ENCODE peak calls at places on chromosome X, in six cellular contexts. W is cardiac muscle cell, Z is pancreas, D is stomach, B is lower lobe of right lung, G is upper lobe of right lung. T is an unnamed sample. For H3K4me1, the result is how much of the 10 kb centered on the place peaks cover.

GRCh38 chrX:21700967-21701366 is 42.8 kb upstream of the KLHL34 start:
- DNase-seq in W (no peak), Z (no peak), D (no peak), B (no peak), G (no peak), T (no peak)

GRCh38 chrX:15911729-15912550 is 57.3 kb upstream of the AP1S2 start:
- DNase-seq in W (peak), Z (no peak), D (no peak), B (no peak), G (no peak), T (no peak)

GRCh38 chrX:2401590-2402360 is 99.0 kb downstream of the DHRSX start:
- DNase-seq in W (no peak), Z (no peak), D (peak), B (no peak), G (no peak), T (no peak)

GRCh38 chrX:68848189-68848940 is 19.5 kb downstream of the EFNB1 start:
- DNase-seq in W (no peak), Z (no peak), D (no peak), B (no peak), G (no peak), T (no peak)

GRCh38 chrX:63475200-63475599 is 124.1 kb upstream of the SPIN4 start:
- DNase-seq in W (no peak), Z (no peak), D (no peak), B (no peak), G (no peak), T (no peak)

GRCh38 chrX:119757979-119758681 is at the start of gene SOWAHD:
- DNase-seq in W (no peak), Z (peak), D (peak), B (peak), G (peak), T (peak)

GRCh38 chrX:12896935-12897334 is 9.5 kb upstream of the TLR8 start:
- DNase-seq in W (no peak), Z (no peak), D (no peak), B (no peak), G (no peak), T (no peak)

GRCh38 chrX:109856974-109857373 is 123.9 kb upstream of the ACSL4 start:
- DNase-seq in W (peak), Z (no peak), D (no peak), B (no peak), G (no peak), T (peak)

GRCh38 chrX:65127804-65128203 is 151.6 kb upstream of the ZC4H2 start:
- DNase-seq in W (no peak), Z (no peak), D (no peak), B (no peak), G (no peak), T (peak)

GRCh38 chrX:78066110-78066509 is 37.9 kb upstream of the PGK1 start:
- DNase-seq in W (peak), Z (no peak), D (no peak), B (no peak), G (no peak), T (no peak)

GRCh38 chrX:111170017-111170416 is 74.0 kb downstream of the PAK3 start:
- DNase-seq in W (no peak), Z (no peak), D (no peak), B (no peak), G (no peak), T (no peak)

GRCh38 chrX:130009658-130010223 is 27.3 kb downstream of the BCORL1 start:
- DNase-seq in W (no peak), Z (no peak), D (no peak), B (no peak), G (no peak), T (no peak)

GRCh38 chrX:23223169-23223568 is 111.5 kb upstream of the PTCHD1 start:
- DNase-seq in W (no peak), Z (no peak), D (no peak), B (no peak), G (no peak), T (no peak)

GRCh38 chrX:143298663-143299241 is 218.5 kb downstream of the SPANXN3 start:
- DNase-seq in W (peak), Z (no peak), D (no peak), B (no peak), G (no peak), T (no peak)

GRCh38 chrX:106933538-106933961 is 13.3 kb downstream of the CLDN2 start:
- DNase-seq in W (peak), Z (peak), D (peak), B (no peak), G (peak), T (no peak)

GRCh38 chrX:2484232-2484631 is 16.5 kb downstream of the DHRSX start:
- DNase-seq in W (peak), Z (no peak), D (no peak), B (no peak), G (no peak), T (no peak)

GRCh38 chrX:29992083-29992482 is 223.3 kb upstream of the MAGEB2 start:
- DNase-seq in W (no peak), Z (no peak), D (no peak), B (no peak), G (no peak), T (no peak)

GRCh38 chrX:97622111-97622510 is 738.4 kb downstream of the RPA4 start:
- DNase-seq in W (no peak), Z (no peak), D (no peak), B (no peak), G (no peak), T (no peak)

GRCh38 chrX:78571849-78572248 is 87.3 kb downstream of the RTL3 start:
- DNase-seq in W (no peak), Z (no peak), D (no peak), B (no peak), G (no peak), T (no peak)

GRCh38 chrX:12988797-12989196 is 13.9 kb downstream of the TMSB4X start:
- DNase-seq in W (peak), Z (no peak), D (peak), B (no peak), G (no peak), T (no peak)

GRCh38 chrX:349702-350101 is 31.1 kb upstream of the GTPBP6 start:
- DNase-seq in W (no peak), Z (no peak), D (no peak), B (no peak), G (peak), T (no peak)

GRCh38 chrX:38183577-38183976 is 37.1 kb downstream of the SRPX start:
- DNase-seq in W (no peak), Z (no peak), D (no peak), B (no peak), G (no peak), T (no peak)

GRCh38 chrX:34365482-34365881 is 233.4 kb upstream of the FAM47A start:
- DNase-seq in W (peak), Z (no peak), D (no peak), B (no peak), G (no peak), T (no peak)

GRCh38 chrX:5681159-5681558 is 547.5 kb downstream of the NLGN4X start:
- DNase-seq in W (no peak), Z (no peak), D (no peak), B (no peak), G (no peak), T (no peak)

GRCh38 chrX:19863237-19864223 is 23.9 kb downstream of the SH3KBP1 start:
- DNase-seq in W (no peak), Z (no peak), D (no peak), B (no peak), G (no peak), T (no peak)

GRCh38 chrX:50691820-50692219 is 122.2 kb downstream of the SHROOM4 start:
- DNase-seq in W (peak), Z (no peak), D (no peak), B (no peak), G (no peak), T (peak)

GRCh38 chrX:128021566-128021965 is 30.6 kb downstream of the ACTRT1 start:
- DNase-seq in W (no peak), Z (no peak), D (no peak), B (no peak), G (no peak), T (no peak)

GRCh38 chrX:107076158-107076557 is 42.5 kb downstream of the RBM41 start:
- DNase-seq in W (no peak), Z (no peak), D (no peak), B (no peak), G (no peak), T (no peak)

GRCh38 chrX:109847257-109848187 is 114.5 kb upstream of the ACSL4 start:
- DNase-seq in W (peak), Z (no peak), D (no peak), B (no peak), G (no peak), T (no peak)

GRCh38 chrX:101415180-101416130 is 7.4 kb downstream of the HNRNPH2 start:
- DNase-seq in W (peak), Z (no peak), D (no peak), B (no peak), G (no peak), T (peak)

GRCh38 chrX:108117988-108118387 is 26.4 kb downstream of the ATG4A start:
- DNase-seq in W (no peak), Z (no peak), D (no peak), B (no peak), G (no peak), T (no peak)

GRCh38 chrX:152917969-152918579 is 20.2 kb downstream of the ZNF185 start:
- DNase-seq in W (no peak), Z (no peak), D (no peak), B (no peak), G (no peak), T (no peak)

GRCh38 chrX:53483838-53484420 is 49.8 kb upstream of the HSD17B10 start:
- DNase-seq in W (peak), Z (no peak), D (no peak), B (no peak), G (no peak), T (no peak)

GRCh38 chrX:138345801-138346200 is 365.7 kb downstream of the FGF13 start:
- DNase-seq in W (no peak), Z (no peak), D (no peak), B (no peak), G (no peak), T (no peak)

GRCh38 chrX:138349351-138349750 is 362.2 kb downstream of the FGF13 start:
- DNase-seq in W (no peak), Z (no peak), D (no peak), B (no peak), G (no peak), T (no peak)
- H3K4me1 ChIP-seq in W (under half), Z (under half), D (under half), B (under half), G (under half), T (under half)

GRCh38 chrX:123184199-123184857 is at the start of gene GRIA3:
- DNase-seq in W (no peak), Z (no peak), D (no peak), B (no peak), G (no peak), T (no peak)
- H3K4me3 ChIP-seq in W (peak), Z (no peak), D (peak), B (peak), G (peak), T (no peak)

DNA sequence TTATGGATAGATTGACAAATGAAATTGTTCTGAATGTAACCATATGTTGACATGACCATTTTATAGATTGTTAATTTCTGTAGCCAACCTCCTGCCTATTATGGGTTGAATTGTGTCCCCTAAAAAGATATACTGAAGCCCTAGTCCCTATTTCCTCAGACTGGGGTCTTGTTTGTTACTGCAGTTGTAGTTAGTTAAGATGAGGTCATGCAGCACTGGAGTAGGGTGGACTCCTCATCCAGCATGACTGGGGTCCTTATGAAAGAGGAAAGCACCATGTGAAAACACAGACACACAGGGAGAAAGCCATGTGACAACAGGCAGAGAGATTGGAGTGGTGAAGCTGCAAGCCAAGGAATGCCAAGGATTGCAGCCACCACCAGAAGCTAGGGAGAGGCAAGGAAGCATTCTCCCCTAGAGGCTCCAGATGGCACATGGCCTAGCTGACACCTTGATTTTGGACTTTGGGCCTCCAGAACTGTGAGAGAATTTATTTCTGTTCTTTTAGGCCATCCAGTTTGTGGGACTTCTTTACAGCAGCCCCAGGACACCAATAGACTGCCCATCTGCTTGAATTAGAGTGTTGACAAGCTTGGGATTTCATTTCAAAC is 14.0 kb downstream of the MTM1 start:
- DNase-seq in W (peak), Z (no peak), D (no peak), B (no peak), G (no peak), T (no peak)
- H3K4me1 ChIP-seq in W (under half), Z (under half), D (under half), B (under half), G (under half), T (under half)

DNA sequence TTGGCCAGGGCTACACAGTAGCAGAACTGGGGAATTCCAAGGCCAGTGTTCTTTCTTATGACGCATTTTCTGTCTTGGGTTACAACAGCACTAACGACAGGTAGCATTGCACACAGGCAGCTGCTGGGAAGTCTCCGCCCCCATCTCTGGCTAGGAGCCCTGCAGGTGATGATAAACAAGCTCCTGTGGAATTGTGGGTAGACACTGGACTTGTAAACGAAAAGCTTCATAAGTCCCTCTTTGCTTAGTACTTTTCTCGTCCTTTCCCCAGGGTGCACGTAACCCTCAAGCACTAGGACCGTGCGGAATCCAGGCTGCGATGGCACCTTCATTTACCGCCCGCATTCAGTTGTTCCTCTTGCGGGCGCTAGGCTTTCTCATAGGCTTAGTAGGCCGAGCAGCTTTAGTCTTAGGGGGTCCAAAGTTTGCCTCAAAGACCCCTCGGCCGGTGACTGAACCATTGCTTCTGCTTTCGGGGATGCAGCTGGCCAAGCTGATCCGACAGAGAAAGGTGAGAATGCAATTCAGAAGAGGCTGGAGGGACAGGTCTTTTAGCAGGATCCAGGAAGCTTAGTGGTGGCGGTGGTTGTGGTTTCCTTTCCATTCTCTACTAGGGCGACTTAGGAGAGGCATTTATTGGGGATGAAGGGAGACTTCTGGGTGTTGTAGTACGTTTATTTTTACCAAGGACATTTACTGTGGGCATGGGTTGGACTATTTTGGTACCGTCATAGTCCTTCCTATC is at the start of gene FAAH2:
- DNase-seq in W (no peak), Z (peak), D (peak), B (peak), G (peak), T (peak)
- H3K4me3 ChIP-seq in W (peak), Z (peak), D (peak), B (peak), G (peak), T (peak)

GRCh38 chrX:154376768-154377167 is 2.3 kb upstream of the EMD start:
- DNase-seq in W (peak), Z (no peak), D (no peak), B (no peak), G (peak), T (no peak)
- H3K4me1 ChIP-seq in W (under half), Z (under half), D (under half), B (under half), G (under half), T (under half)

GRCh38 chrX:11334165-11334564 is 41.0 kb downstream of the AMELX start:
- DNase-seq in W (no peak), Z (no peak), D (no peak), B (no peak), G (no peak), T (no peak)

GRCh38 chrX:11341274-11342256 is 48.4 kb downstream of the AMELX start:
- DNase-seq in W (peak), Z (peak), D (peak), B (peak), G (peak), T (no peak)

GRCh38 chrX:11337292-11338009 is 44.2 kb downstream of the AMELX start:
- DNase-seq in W (no peak), Z (no peak), D (no peak), B (no peak), G (no peak), T (no peak)

GRCh38 chrX:11331788-11332187 is 38.6 kb downstream of the AMELX start:
- DNase-seq in W (no peak), Z (no peak), D (no peak), B (no peak), G (no peak), T (no peak)

DNA sequence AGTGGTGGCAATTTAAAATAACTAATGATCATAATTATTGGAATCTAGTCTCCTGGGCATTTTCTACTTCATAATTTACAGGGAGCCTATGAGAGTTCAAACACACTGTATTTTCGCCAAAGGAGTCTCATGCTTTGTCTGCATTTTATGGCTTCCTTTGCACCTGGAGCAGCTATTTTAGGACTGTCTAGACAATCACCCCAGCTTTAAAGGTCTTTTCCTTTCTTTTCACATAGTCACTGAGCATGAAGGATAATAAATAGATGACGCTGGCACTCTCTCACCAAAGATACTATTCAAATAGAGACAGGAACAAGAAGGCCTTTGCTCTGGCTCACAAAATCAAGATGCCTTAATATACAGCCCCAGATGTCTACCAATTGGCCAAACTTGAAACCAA is 43.0 kb downstream of the AMELX start:
- DNase-seq in W (no peak), Z (no peak), D (no peak), B (no peak), G (no peak), T (no peak)
- H3K4me3 ChIP-seq in W (no peak), Z (no peak), D (no peak), B (no peak), G (no peak), T (no peak)

GRCh38 chrX:71536285-71536684 is 3.4 kb downstream of the OGT start:
- DNase-seq in W (no peak), Z (no peak), D (no peak), B (no peak), G (no peak), T (peak)
- H3K4me1 ChIP-seq in W (under half), Z (under half), D (under half), B (under half), G (under half), T (under half)

DNA sequence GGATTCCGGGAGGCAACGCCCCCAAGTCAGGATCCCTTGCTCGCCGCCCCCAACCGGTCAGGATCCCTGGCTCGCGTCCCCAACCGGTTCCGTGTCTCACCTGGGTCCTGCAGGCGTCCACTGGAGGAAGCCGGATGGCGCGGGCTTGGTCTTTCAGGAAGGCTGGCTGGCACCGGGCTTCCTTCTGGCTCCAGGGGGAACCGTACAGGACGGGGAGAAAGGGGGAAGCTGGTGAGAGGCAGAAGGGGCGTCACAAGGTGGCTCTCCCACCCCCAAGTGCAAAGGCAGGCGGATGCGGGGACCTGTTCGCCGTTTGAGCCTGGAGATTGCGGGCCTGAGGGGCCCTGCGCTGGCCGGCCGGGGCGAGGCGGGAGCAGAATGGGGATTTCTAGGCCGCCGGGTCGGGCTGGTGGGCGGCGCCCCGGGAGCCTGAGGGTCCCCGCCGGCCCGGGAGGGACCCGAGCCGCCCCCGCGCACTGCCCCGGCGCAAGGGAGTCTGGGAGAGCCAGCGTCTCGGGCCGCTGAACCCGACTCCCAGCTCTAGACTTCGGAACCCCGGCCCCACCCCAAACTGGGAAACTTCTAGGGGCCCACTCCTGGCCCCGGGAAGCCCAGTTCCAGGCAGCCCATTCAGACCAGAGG is 84.8 kb downstream of the HPRT1 start:
- DNase-seq in W (peak), Z (no peak), D (peak), B (no peak), G (no peak), T (no peak)
- H3K4me3 ChIP-seq in W (peak), Z (no peak), D (peak), B (peak), G (peak), T (no peak)

T was measured in CD4-positive, alpha-beta memory T cell.